ENCODE peak calls at places on chromosomes 1 and 21, in five cellular contexts. Z is heart right ventricle; E is H9; L is endothelial cell; U is CD8-positive, alpha-beta T cell. T is an unnamed sample.

GRCh38 chr1:60978421-60979357 is 103.7 kb upstream of the NFIA start:
- DNase-seq in Z (no peak), E (peak; percentile 46), L (peak; percentile 25), U (no peak), T (no peak)

GRCh38 chr21:32102426-32102825 is 176.4 kb downstream of the MIS18A start:
- DNase-seq in Z (no peak), E (no peak), L (no peak), U (no peak), T (no peak)

GRCh38 chr1:159921251-159921650 is 4.1 kb downstream of the TAGLN2 start:
- DNase-seq in Z (no peak), E (no peak), L (no peak), U (no peak), T (no peak)

GRCh38 chr1:36174716-36175115 is 18.8 kb downstream of the MAP7D1 start:
- DNase-seq in Z (no peak), E (no peak), L (no peak), U (no peak), T (no peak)

GRCh38 chr1:42847111-42847580 is 733 bp downstream of the ZNF691 start:
- DNase-seq in Z (no peak), E (no peak), L (no peak), U (no peak), T (no peak)

GRCh38 chr1:224694969-224695368 is 78.9 kb downstream of the CNIH3 start:
- DNase-seq in Z (no peak), E (no peak), L (no peak), U (no peak), T (no peak)

GRCh38 chr1:153389978-153390879 is 644 bp downstream of the S100A8 start:
- DNase-seq in Z (no peak), E (no peak), L (no peak), U (no peak), T (no peak)

GRCh38 chr1:62426238-62426637 is 10.6 kb upstream of the USP1 start:
- DNase-seq in Z (peak; percentile 8), E (no peak), L (no peak), U (no peak), T (no peak)

GRCh38 chr1:20376880-20377494 is 86.3 kb downstream of the VWA5B1 start:
- DNase-seq in Z (peak; percentile 16), E (peak; percentile 83), L (peak; percentile 77), U (peak; percentile 19), T (peak; percentile 85)

GRCh38 chr1:94522304-94522703 is 19.3 kb downstream of the F3 start:
- DNase-seq in Z (peak; percentile 35), E (no peak), L (no peak), U (no peak), T (no peak)

GRCh38 chr1:38581396-38581795 is 278.2 kb downstream of the RRAGC start:
- DNase-seq in Z (no peak), E (peak; percentile 5), L (no peak), U (no peak), T (no peak)

GRCh38 chr1:63322248-63322943 is at the start of gene FOXD3:
- DNase-seq in Z (peak; percentile 25), E (peak; percentile 92), L (peak; percentile 55), U (no peak), T (peak; percentile 79)

GRCh38 chr1:223758734-223759133 is 46.4 kb downstream of the CAPN2 start:
- DNase-seq in Z (no peak), E (no peak), L (no peak), U (no peak), T (no peak)

GRCh38 chr1:234600418-234601216 is 9.4 kb downstream of the IRF2BP2 start:
- DNase-seq in Z (peak; percentile 51), E (no peak), L (no peak), U (no peak), T (no peak)

GRCh38 chr1:66563094-66563800 is 29.3 kb downstream of the SGIP1 start:
- DNase-seq in Z (peak; percentile 61), E (no peak), L (no peak), U (no peak), T (no peak)

GRCh38 chr1:204950353-204951001 is 79.8 kb downstream of the NFASC start:
- DNase-seq in Z (no peak), E (no peak), L (no peak), U (no peak), T (no peak)

GRCh38 chr1:178434360-178434759 is 62.4 kb downstream of the CLEC20A start:
- DNase-seq in Z (no peak), E (no peak), L (no peak), U (no peak), T (no peak)

GRCh38 chr1:71586030-71586429 is 505.2 kb upstream of the ZRANB2 start:
- DNase-seq in Z (no peak), E (no peak), L (no peak), U (no peak), T (no peak)

GRCh38 chr1:61386323-61386722 is 304.0 kb downstream of the NFIA start:
- DNase-seq in Z (no peak), E (no peak), L (no peak), U (no peak), T (no peak)

GRCh38 chr1:213381572-213382084 is 330.6 kb downstream of the RPS6KC1 start:
- DNase-seq in Z (peak; percentile 43), E (no peak), L (no peak), U (no peak), T (no peak)

GRCh38 chr1:171742577-171742922 is 685 bp upstream of the VAMP4 start:
- DNase-seq in Z (peak; percentile 51), E (peak; percentile 41), L (peak; percentile 33), U (no peak), T (peak; percentile 25)

GRCh38 chr1:157360021-157360390 is 192.3 kb downstream of the FCRL5 start:
- DNase-seq in Z (no peak), E (no peak), L (no peak), U (no peak), T (no peak)

GRCh38 chr1:183580281-183580682 is 10.0 kb downstream of the NCF2 start:
- DNase-seq in Z (peak; percentile 30), E (peak; percentile 82), L (peak; percentile 59), U (no peak), T (no peak)

GRCh38 chr1:204075116-204075636 is 2.3 kb downstream of the SOX13 start:
- DNase-seq in Z (no peak), E (no peak), L (peak; percentile 22), U (no peak), T (peak; percentile 36)

GRCh38 chr1:175075572-175076568 is 8.2 kb downstream of the TNN start:
- DNase-seq in Z (no peak), E (peak; percentile 36), L (no peak), U (no peak), T (no peak)

GRCh38 chr21:28856588-28857250 is 136.0 kb downstream of the LTN1 start:
- DNase-seq in Z (no peak), E (peak; percentile 44), L (no peak), U (no peak), T (no peak)

GRCh38 chr1:220420700-220421099 is 107.2 kb upstream of the MARK1 start:
- DNase-seq in Z (no peak), E (no peak), L (no peak), U (no peak), T (no peak)

GRCh38 chr1:228150458-228151169 is 884 bp downstream of the GJC2 start:
- DNase-seq in Z (peak; percentile 70), E (peak; percentile 24), L (no peak), U (no peak), T (no peak)

GRCh38 chr1:57475366-57475765 is 51.5 kb upstream of the DAB1 start:
- DNase-seq in Z (no peak), E (no peak), L (no peak), U (no peak), T (no peak)

GRCh38 chr21:42669069-42669468 is 15.6 kb downstream of the PDE9A start:
- DNase-seq in Z (no peak), E (peak; percentile 67), L (no peak), U (no peak), T (no peak)
- TF ChIP-seq CTCF in Z (no peak), E (peak; percentile 56), L (no peak), U (no peak), T (no peak)

DNA sequence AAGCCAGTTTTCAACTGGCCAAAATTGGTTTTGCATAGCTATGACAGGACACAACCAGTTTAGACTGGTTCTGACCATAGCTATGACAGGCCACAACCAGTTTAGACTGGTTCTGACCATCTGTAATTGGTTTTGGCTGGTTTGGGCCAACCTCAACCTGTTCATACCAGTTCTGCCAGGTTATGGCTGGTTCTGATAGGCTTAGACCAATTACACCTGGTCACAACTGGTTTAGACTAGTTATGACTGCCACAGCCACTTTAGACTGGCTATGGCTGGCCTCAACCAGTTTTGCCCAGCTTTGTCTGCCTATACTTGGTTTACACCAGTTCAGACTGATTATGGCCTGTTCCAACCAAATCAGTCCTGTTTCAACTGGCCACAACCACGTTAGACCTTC is 353.2 kb upstream of the CAMK1G start:
- DNase-seq in Z (no peak), E (no peak), L (no peak), U (no peak), T (no peak)
- TF ChIP-seq CTCF in Z (no peak), E (no peak), L (no peak), U (no peak), T (no peak)

GRCh38 chr21:44911384-44912157 is 9.1 kb downstream of the ITGB2 start:
- DNase-seq in Z (peak; percentile 72), E (no peak), L (no peak), U (peak; percentile 47), T (no peak)
- TF ChIP-seq CTCF in Z (no peak), E (peak; percentile 53), L (no peak), U (peak; percentile 66), T (no peak)

GRCh38 chr1:165162671-165163241 is 193.8 kb downstream of the LMX1A start:
- DNase-seq in Z (no peak), E (peak; percentile 63), L (peak; percentile 8), U (no peak), T (no peak)
- TF ChIP-seq CTCF in Z (no peak), E (no peak), L (no peak), U (no peak), T (no peak)

GRCh38 chr1:26220199-26220912 is 13.6 kb upstream of the CEP85 start:
- DNase-seq in Z (no peak), E (no peak), L (no peak), U (no peak), T (peak; percentile 52)
- TF ChIP-seq CTCF in Z (no peak), E (no peak), L (no peak), U (no peak), T (no peak)

DNA sequence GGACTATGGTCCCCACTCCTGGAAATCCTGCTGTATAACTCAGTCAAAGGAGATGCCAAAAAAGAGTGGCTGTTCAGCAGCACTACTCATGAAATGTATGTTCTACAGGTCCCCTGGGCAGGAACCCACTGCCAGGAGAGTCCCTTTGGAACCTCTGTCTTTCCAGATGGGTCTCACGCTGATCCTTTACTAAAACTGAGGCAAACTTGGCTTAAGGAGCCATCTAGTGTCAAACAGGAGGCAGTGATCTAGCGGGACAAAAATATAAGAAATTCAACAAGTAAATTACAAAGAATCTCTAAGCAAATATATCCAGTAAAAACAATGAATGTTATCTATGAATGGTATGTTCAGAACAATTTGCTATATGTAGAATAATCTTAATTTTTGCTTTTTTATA is 80.5 kb upstream of the PRMT6 start:
- DNase-seq in Z (no peak), E (peak; percentile 29), L (no peak), U (no peak), T (no peak)
- TF ChIP-seq CTCF in Z (no peak), E (peak; percentile 75), L (no peak), U (no peak), T (no peak)

DNA sequence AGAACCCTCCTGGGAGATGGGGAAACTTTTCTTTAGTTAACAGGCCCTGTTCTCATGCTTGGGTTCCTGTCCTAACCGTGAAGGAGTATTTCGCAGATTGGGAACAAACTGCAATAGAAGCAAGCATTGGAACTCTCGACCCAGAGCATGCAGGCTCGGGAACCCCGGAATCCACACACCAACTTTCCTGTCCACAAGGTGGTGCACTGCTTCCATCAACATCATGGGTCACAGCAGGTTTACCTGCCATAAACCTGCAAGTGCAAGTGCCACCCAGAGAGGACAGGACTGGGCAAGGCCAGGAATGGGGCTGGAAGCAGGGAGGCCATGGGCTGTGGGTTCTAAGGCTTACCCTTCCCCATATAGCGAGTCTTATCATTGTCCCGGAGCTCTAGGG is 6.9 kb downstream of the ENO1 start:
- DNase-seq in Z (no peak), E (no peak), L (no peak), U (no peak), T (no peak)
- TF ChIP-seq CTCF in Z (no peak), E (peak; percentile 63), L (peak; percentile 24), U (no peak), T (peak; percentile 16)

T was measured in glutamatergic neuron.